ENCODE peak calls at places on chromosomes 1 and 21, in five cellular contexts. M is sigmoid colon, U is HepG2, A is Peyer's patch, C is GM12891. F is an unnamed sample.

GRCh38 chr1:156214024-156214748 is 1.4 kb downstream of the PMF1 start:
- DNase-seq in U (peak; percentile 45), A (no peak), M (no peak), C (no peak), F (peak; percentile 47)

GRCh38 chr1:11845641-11846335 is 1.8 kb downstream of the NPPA start:
- DNase-seq in M (no peak), C (no peak), U (peak; percentile 18), A (no peak), F (peak; percentile 66)

GRCh38 chr1:209853677-209854076 is 25.9 kb downstream of the UTP25 start:
- DNase-seq in A (no peak), C (no peak), M (no peak), U (no peak), F (no peak)

GRCh38 chr1:43978551-43979260 is at the start of gene B4GALT2:
- DNase-seq in M (no peak), A (no peak), C (peak; percentile 83), U (peak; percentile 50), F (peak; percentile 78)

GRCh38 chr1:221708987-221709386 is 32.9 kb downstream of the DUSP10 start:
- DNase-seq in C (no peak), U (peak; percentile 85), A (no peak), M (peak; percentile 85), F (peak; percentile 31)

GRCh38 chr1:90358448-90358847 is 358.7 kb downstream of the BARHL2 start:
- DNase-seq in U (no peak), C (no peak), M (no peak), A (no peak), F (no peak)

GRCh38 chr1:229191066-229191674 is 79.7 kb upstream of the RAB4A start:
- DNase-seq in U (no peak), A (no peak), M (no peak), C (no peak), F (no peak)

GRCh38 chr1:193156826-193157142 is 29.6 kb downstream of the B3GALT2 start:
- DNase-seq in M (no peak), C (no peak), U (no peak), A (no peak), F (no peak)

GRCh38 chr21:37527103-37527502 is 160.5 kb downstream of the DYRK1A start:
- DNase-seq in C (no peak), A (no peak), U (no peak), M (no peak), F (no peak)

GRCh38 chr1:206735553-206736031 is 35.0 kb upstream of the IL19 start:
- DNase-seq in M (peak; percentile 70), A (no peak), C (no peak), U (no peak), F (peak; percentile 55)

GRCh38 chr1:164678289-164678688 is 119.3 kb downstream of the PBX1 start:
- DNase-seq in A (no peak), M (no peak), C (no peak), U (no peak), F (no peak)

GRCh38 chr1:15951341-15952153 is 24.4 kb downstream of the ZBTB17 start:
- DNase-seq in A (no peak), U (no peak), C (no peak), M (peak; percentile 66), F (peak; percentile 62)

GRCh38 chr1:234987415-234988159 is 141.1 kb downstream of the TOMM20 start:
- DNase-seq in M (peak; percentile 95), U (peak; percentile 95), A (no peak), C (no peak), F (no peak)

GRCh38 chr1:29849038-29849750 is 612.9 kb downstream of the PTPRU start:
- DNase-seq in M (no peak), U (peak; percentile 32), C (peak; percentile 24), A (no peak), F (peak; percentile 21)

GRCh38 chr1:36411674-36412648 is 14.3 kb upstream of the LSM10 start:
- DNase-seq in M (no peak), C (no peak), U (peak; percentile 17), A (no peak), F (peak; percentile 77)

GRCh38 chr1:25619101-25619890 is 2.7 kb downstream of the MAN1C1 start:
- DNase-seq in M (no peak), C (no peak), A (peak; percentile 31), U (no peak), F (peak; percentile 26)

GRCh38 chr1:243732627-243733026 is 117.4 kb downstream of the AKT3 start:
- DNase-seq in U (no peak), M (no peak), A (no peak), C (no peak), F (no peak)

GRCh38 chr1:191608367-191608766 is 549.9 kb upstream of the RGS18 start:
- DNase-seq in A (no peak), U (peak; percentile 16), M (no peak), C (no peak), F (no peak)

GRCh38 chr1:238642231-238642630 is 744.1 kb upstream of the CHRM3 start:
- DNase-seq in M (no peak), U (no peak), A (no peak), C (no peak), F (no peak)

GRCh38 chr1:16257968-16258367 is 21.0 kb upstream of the CPLANE2 start:
- DNase-seq in C (no peak), M (no peak), A (no peak), U (no peak), F (no peak)

GRCh38 chr1:33712176-33712575 is 151.7 kb upstream of the HMGB4 start:
- DNase-seq in M (no peak), A (no peak), U (no peak), C (no peak), F (no peak)

GRCh38 chr1:204151562-204152309 is at the start of gene ETNK2:
- DNase-seq in U (no peak), C (peak; percentile 53), A (no peak), M (peak; percentile 84), F (no peak)

GRCh38 chr21:34703566-34703965 is 34.8 kb downstream of the CLIC6 start:
- DNase-seq in U (no peak), C (no peak), A (no peak), M (no peak), F (no peak)

GRCh38 chr1:61742620-61743431 is 546 bp downstream of the PATJ start:
- DNase-seq in M (peak; percentile 70), C (peak; percentile 50), A (no peak), U (peak; percentile 12), F (no peak)

GRCh38 chr1:58848818-58849411 is 65.1 kb upstream of the JUN start:
- DNase-seq in A (no peak), U (peak; percentile 25), C (no peak), M (peak; percentile 74), F (peak; percentile 16)

GRCh38 chr1:190615818-190616217 is 138.2 kb upstream of the BRINP3 start:
- DNase-seq in M (no peak), U (no peak), C (no peak), A (no peak), F (no peak)

GRCh38 chr1:212916395-212917133 is 33.8 kb upstream of the VASH2 start:
- DNase-seq in A (no peak), U (peak; percentile 50), M (no peak), C (no peak), F (no peak)

GRCh38 chr21:39866093-39866492 is 1.1 kb upstream of the PCP4 start:
- DNase-seq in A (no peak), U (no peak), M (no peak), C (no peak), F (no peak)
- TF ChIP-seq POLR2A in A (no peak), U (no peak), M (no peak), C (no peak), F (no peak)

DNA sequence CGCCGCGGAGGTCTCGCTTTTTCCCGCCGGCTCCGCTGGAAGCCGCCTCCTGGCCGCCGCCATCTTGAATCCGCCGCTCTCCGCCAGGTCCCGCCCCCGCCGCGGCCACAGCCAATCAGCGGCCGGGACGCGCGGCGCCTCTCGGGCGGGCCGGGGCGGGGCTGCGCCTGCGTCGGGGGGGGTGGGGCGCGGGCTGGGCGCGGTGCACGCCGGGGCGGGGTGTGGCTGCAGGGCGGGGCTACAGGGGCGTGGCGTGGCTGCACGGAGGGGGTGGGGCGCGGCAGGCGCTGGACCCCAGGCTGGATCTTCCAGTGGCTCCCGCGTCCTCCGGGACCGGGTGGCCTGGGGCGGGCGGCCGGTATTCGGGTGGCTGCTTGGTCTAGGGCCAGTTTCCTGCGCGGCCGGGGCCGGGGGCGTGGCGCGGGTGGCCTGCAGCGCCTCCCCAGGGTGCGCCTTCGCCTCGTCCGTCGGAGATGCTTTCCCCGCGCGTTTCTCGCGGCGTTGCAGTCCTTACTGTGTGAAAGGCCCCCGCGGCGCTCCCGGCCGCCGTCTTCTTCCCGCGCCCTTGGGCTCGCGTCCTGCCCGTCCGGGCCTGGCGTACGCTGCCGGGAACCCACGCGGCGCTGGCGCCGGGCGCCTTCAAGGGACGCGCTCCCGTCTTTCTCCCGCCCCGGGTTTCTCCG is 575 bp downstream of the PCNT start:
- DNase-seq in C (peak; percentile 86), A (peak; percentile 84), M (peak; percentile 93), U (peak; percentile 42), F (peak; percentile 91)
- TF ChIP-seq POLR2A in C (peak; percentile 20), A (peak; percentile 43), M (peak; percentile 44), U (peak; percentile 54), F (peak; percentile 55)

GRCh38 chr1:117058810-117059209 is 1.3 kb upstream of the TTF2 start:
- DNase-seq in M (no peak), C (no peak), A (no peak), U (no peak), F (peak; percentile 7)

GRCh38 chr1:117059678-117060440 is at the start of gene TTF2:
- DNase-seq in M (peak; percentile 97), C (peak; percentile 84), A (peak; percentile 93), U (peak; percentile 99), F (peak; percentile 99)

GRCh38 chr1:117060441-117061317 is 553 bp downstream of the TTF2 start:
- DNase-seq in M (no peak), C (no peak), A (peak; percentile 24), U (peak; percentile 38), F (peak; percentile 65)

GRCh38 chr1:117061986-117062415 is 1.9 kb downstream of the TTF2 start:
- DNase-seq in M (no peak), U (no peak), C (no peak), A (no peak), F (peak; percentile 20)

DNA sequence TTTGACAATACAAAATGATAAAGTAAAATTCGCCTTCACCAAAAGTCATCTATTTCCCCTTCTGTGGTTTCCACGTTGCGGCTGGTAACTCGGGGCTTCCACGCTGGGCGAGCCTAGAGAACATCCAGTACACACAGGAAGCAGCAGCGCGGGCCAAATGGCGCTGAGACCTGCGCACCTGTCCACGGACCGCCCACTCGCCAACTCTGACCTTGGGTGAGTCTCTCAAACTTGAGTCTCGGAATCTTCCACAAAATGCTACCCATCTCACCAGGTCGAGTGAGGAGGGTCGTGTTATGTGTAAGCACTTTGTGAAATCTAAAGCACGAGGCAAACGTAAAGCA is 820 bp upstream of the TTF2 start:
- DNase-seq in U (peak; percentile 24), C (no peak), A (peak; percentile 88), M (no peak), F (peak; percentile 75)
- TF ChIP-seq POLR2A in U (peak; percentile 63), C (peak; percentile 25), A (no peak), M (no peak), F (no peak)

GRCh38 chr1:201459775-201460174 is 9.2 kb downstream of the PHLDA3 start:
- DNase-seq in C (no peak), M (no peak), A (no peak), U (no peak), F (no peak)

GRCh38 chr1:201463071-201463552 is 5.9 kb downstream of the PHLDA3 start:
- DNase-seq in A (no peak), U (peak; percentile 45), C (no peak), M (no peak), F (no peak)

GRCh38 chr1:201460783-201461182 is 8.2 kb downstream of the PHLDA3 start:
- DNase-seq in M (no peak), C (no peak), A (no peak), U (no peak), F (no peak)

GRCh38 chr1:201461193-201461657 is 7.8 kb downstream of the PHLDA3 start:
- DNase-seq in A (no peak), C (no peak), U (peak; percentile 73), M (peak; percentile 91), F (no peak)

GRCh38 chr1:201461783-201462441 is 7.1 kb downstream of the PHLDA3 start:
- DNase-seq in C (no peak), M (peak; percentile 96), U (peak; percentile 56), A (peak; percentile 32), F (no peak)
- TF ChIP-seq POLR2A in C (no peak), M (no peak), U (no peak), A (no peak), F (no peak)